ENCODE peak calls at places on chromosome 17, in four cellular contexts. C is HEK293T, H is K562, A is HepG2. E is an unnamed sample.

GRCh38 chr17:38898812-38899348 is 26.5 kb upstream of the LASP1NB start:
- DNase-seq in H (peak), C (no peak), A (no peak), E (no peak)

GRCh38 chr17:76485569-76485968 is 15.7 kb downstream of the RHBDF2 start:
- DNase-seq in H (no peak), A (no peak), C (no peak), E (no peak)

GRCh38 chr17:21096874-21097273 is 29.9 kb upstream of the DHRS7B start:
- DNase-seq in C (no peak), A (no peak), H (no peak), E (no peak)

GRCh38 chr17:71251276-71251675 is 869.5 kb upstream of the SOX9 start:
- DNase-seq in A (no peak), C (no peak), H (no peak), E (no peak)

GRCh38 chr17:30552994-30553565 is 75.9 kb downstream of the GOSR1 start:
- DNase-seq in C (no peak), H (no peak), A (no peak), E (no peak)

GRCh38 chr17:44599298-44600175 is 42.3 kb downstream of the FZD2 start:
- DNase-seq in C (no peak), H (peak), A (no peak), E (no peak)

GRCh38 chr17:63140255-63140654 is 174.2 kb downstream of the TANC2 start:
- DNase-seq in C (no peak), A (no peak), H (no peak), E (no peak)

GRCh38 chr17:35160354-35161201 is 13.0 kb downstream of the UNC45B start:
- DNase-seq in C (no peak), H (no peak), A (no peak), E (no peak)

GRCh38 chr17:59346876-59347407 is 15.5 kb downstream of the YPEL2 start:
- DNase-seq in H (no peak), A (no peak), C (no peak), E (no peak)

GRCh38 chr17:77479372-77479781 is 338.6 kb downstream of the SEC14L1 start:
- DNase-seq in H (no peak), C (no peak), A (no peak), E (peak)

GRCh38 chr17:76445697-76446448 is 7.1 kb downstream of the UBE2O start:
- DNase-seq in H (no peak), A (no peak), C (no peak), E (no peak)

GRCh38 chr17:49880291-49881053 is 32.6 kb upstream of the TAC4 start:
- DNase-seq in A (peak), C (peak), H (peak), E (peak)

GRCh38 chr17:55383771-55384679 is 37.6 kb downstream of the MMD start:
- DNase-seq in H (peak), A (no peak), C (no peak), E (no peak)

GRCh38 chr17:66791337-66791736 is 43.6 kb upstream of the CACNG5 start:
- DNase-seq in A (no peak), C (no peak), H (no peak), E (no peak)

GRCh38 chr17:3710951-3711383 is 12.7 kb upstream of the HASPIN start:
- DNase-seq in C (no peak), A (no peak), H (no peak), E (no peak)

GRCh38 chr17:19336938-19337711 is 25.4 kb downstream of the B9D1 start:
- DNase-seq in H (peak), C (no peak), A (peak), E (peak)

GRCh38 chr17:57283203-57283971 is 27.1 kb downstream of the MSI2 start:
- DNase-seq in H (no peak), A (no peak), C (no peak), E (no peak)

GRCh38 chr17:75270218-75270965 is 639 bp downstream of the MIF4GD start:
- DNase-seq in A (peak), H (peak), C (peak), E (peak)

GRCh38 chr17:42681976-42682375 is 333 bp upstream of the CCR10 start:
- DNase-seq in C (no peak), H (no peak), A (no peak), E (no peak)

GRCh38 chr17:66275651-66276050 is 26.8 kb upstream of the PRKCA start:
- DNase-seq in A (peak), H (peak), C (no peak), E (no peak)

GRCh38 chr17:40605301-40605700 is 40.0 kb upstream of the CCR7 start:
- DNase-seq in C (no peak), H (no peak), A (no peak), E (no peak)
- TF ChIP-seq ELF4 in C (no peak), H (no peak), A (no peak), E (no peak)

GRCh38 chr17:1919206-1919605 is 89.4 kb downstream of the RPA1 start:
- DNase-seq in A (no peak), C (no peak), H (no peak), E (no peak)
- TF ChIP-seq ELF4 in A (no peak), C (no peak), H (no peak), E (no peak)

GRCh38 chr17:5838661-5839300 is 231.4 kb upstream of the WSCD1 start:
- DNase-seq in H (no peak), C (no peak), A (no peak), E (peak)

GRCh38 chr17:5837055-5837491 is 233.1 kb upstream of the WSCD1 start:
- DNase-seq in A (peak), H (no peak), C (no peak), E (no peak)

DNA sequence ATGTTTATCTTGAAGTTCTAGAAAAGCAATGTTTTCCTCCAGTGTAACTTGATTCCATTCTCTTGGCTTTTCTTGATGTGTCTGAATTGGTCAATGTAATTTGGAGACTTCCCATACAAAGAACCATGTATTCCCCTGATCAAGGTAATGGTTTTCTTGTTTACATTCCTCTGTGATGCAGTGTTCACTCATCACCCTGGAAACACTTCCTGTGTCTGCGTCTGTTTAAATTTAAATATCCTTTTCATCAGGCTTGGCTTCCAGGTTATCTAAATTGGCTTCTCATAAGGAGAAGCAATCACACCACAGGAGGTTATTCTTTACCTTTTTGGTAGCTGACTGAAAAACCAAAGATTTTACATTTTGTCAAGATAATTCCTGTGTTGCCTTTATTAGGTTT is 237.3 kb upstream of the WSCD1 start:
- DNase-seq in C (no peak), A (peak), H (no peak), E (no peak)
- TF ChIP-seq ELF4 in C (no peak), A (no peak), H (no peak), E (no peak)

DNA sequence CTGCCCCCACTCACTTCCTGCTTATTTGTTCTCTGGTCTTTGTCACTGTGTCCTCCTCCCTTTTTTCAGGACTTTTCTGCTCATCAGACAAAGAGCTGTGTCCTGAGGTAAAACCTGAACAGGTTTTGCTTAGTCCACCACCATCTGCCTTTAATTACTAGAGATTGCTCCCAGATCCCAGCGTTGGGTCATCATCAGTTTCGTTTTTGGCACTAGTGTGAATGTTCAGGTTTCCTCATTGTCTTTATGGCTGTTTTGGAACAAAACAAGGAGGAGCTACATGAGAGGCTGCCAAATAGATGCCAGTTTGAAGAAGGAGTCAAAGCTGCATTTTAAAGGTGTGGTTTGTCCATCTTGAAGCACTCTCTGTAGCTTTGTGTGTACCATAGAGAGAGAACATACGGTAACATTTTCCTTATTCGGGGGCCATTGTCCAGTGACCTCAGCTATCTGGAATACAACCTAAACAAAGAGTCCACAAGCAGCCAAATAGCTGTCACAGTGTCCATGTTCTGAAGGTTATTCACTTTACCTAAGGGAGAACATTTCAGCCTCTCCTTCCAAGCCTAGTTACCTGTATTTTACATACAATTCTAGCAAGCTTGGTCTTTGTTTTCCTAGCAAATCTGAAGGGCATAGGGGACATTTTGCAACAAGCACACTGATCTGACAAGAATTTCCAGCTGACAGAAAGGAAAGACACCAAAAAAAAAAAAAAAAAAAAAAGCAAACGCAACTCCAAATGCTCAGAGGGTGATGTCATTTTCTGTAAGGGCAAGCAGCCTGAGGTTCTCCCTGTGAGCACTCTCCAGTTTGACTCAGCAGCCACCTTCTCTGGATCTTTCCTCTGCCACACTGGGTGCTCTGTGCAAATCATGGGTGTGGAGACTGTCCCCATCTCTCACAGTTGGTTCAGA is 196.1 kb downstream of the NTN1 start:
- DNase-seq in A (peak), H (no peak), C (no peak), E (no peak)
- TF ChIP-seq ELF4 in A (no peak), H (no peak), C (no peak), E (no peak)

GRCh38 chr17:17822189-17822978 is 14.4 kb downstream of the SREBF1 start:
- DNase-seq in H (peak), A (no peak), C (no peak), E (no peak)
- TF ChIP-seq ELF4 in H (no peak), A (no peak), C (no peak), E (no peak)

GRCh38 chr17:68450391-68450790 is 6.9 kb downstream of the WIPI1 start:
- DNase-seq in C (no peak), H (no peak), A (no peak), E (no peak)
- TF ChIP-seq ELF4 in C (no peak), H (no peak), A (no peak), E (no peak)

DNA sequence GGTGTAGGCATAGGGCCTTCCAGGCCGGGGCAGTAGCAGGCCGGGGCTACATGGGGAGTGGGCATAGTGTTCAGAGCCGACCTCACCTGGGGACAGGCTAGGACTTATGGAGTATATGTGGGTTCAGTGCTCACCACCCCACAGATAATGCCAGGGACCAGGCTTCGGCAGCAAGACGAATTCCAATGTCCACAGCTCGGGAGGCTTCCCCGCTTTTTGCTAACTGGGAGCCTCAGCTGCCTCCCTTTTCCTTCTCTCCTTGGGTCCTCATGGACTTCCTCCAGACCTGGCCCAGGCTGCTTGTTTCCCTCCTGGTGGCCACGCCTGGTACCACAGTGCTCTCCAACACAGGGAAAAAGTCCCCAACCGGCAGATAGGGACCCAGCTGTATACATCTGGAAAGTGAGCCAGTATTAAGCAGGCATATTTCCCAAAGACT is 20.1 kb upstream of the SLC46A1 start:
- DNase-seq in A (peak), H (peak), C (peak), E (peak)
- TF ChIP-seq ELF4 in A (no peak), H (no peak), C (no peak), E (no peak)